ENCODE peak calls at places on chromosomes 2 and 18, in seven cellular contexts. K is tibial nerve, U is transverse colon, J is A549, V is stomach, W is K562, Y is upper lobe of left lung. F is an unnamed sample.
A peak's percentile ranks its signal among the peaks of the same experiment; 100 is the strongest.

GRCh38 chr2:190846746-190847145 is 33.9 kb upstream of the GLS start:
- DNase-seq in V (no peak), U (no peak), J (peak; percentile 30), K (no peak), Y (no peak), W (no peak), F (no peak)

GRCh38 chr2:218996937-218997336 is 3.7 kb upstream of the CRYBA2 start:
- DNase-seq in V (peak; percentile 57), Y (no peak), U (no peak), W (no peak), K (no peak), J (no peak), F (no peak)

GRCh38 chr18:23992119-23992940 is 22.2 kb upstream of the TTC39C start:
- DNase-seq in W (no peak), Y (peak; percentile 72), U (no peak), V (peak; percentile 83), J (no peak), K (no peak), F (no peak)

GRCh38 chr2:41394541-41394940 is 653.3 kb upstream of the PKDCC start:
- DNase-seq in W (no peak), U (no peak), J (no peak), V (no peak), Y (no peak), K (no peak), F (no peak)

GRCh38 chr2:169184074-169184473 is 114.7 kb downstream of the DHRS9 start:
- DNase-seq in K (no peak), V (no peak), J (no peak), U (no peak), W (no peak), Y (no peak), F (no peak)

GRCh38 chr2:241225545-241225944 is 37.1 kb downstream of the ANO7 start:
- DNase-seq in W (no peak), Y (no peak), V (no peak), J (no peak), U (no peak), K (no peak), F (no peak)

GRCh38 chr2:236252521-236252920 is 11.7 kb downstream of the ASB18 start:
- DNase-seq in K (no peak), J (no peak), W (no peak), Y (no peak), U (no peak), V (no peak), F (no peak)

GRCh38 chr18:7367336-7367735 is 136.4 kb downstream of the LRRC30 start:
- DNase-seq in V (no peak), W (peak; percentile 16), J (no peak), K (no peak), Y (no peak), U (no peak), F (no peak)

GRCh38 chr2:150339951-150340350 is 147.5 kb downstream of the RND3 start:
- DNase-seq in J (no peak), Y (no peak), U (no peak), K (no peak), W (no peak), V (no peak), F (no peak)

GRCh38 chr2:11577101-11577883 is 43.4 kb downstream of the GREB1 start:
- DNase-seq in V (no peak), U (no peak), K (no peak), J (no peak), Y (no peak), W (no peak), F (peak; percentile 54)

GRCh38 chr2:11573418-11574175 is 39.8 kb downstream of the GREB1 start:
- DNase-seq in U (no peak), Y (no peak), J (no peak), W (no peak), V (no peak), K (no peak), F (peak; percentile 62)

GRCh38 chr2:11572996-11573395 is 39.2 kb downstream of the GREB1 start:
- DNase-seq in K (no peak), W (no peak), Y (no peak), J (no peak), U (no peak), V (no peak), F (peak; percentile 47)

GRCh38 chr2:11576398-11576797 is 42.6 kb downstream of the GREB1 start:
- DNase-seq in J (no peak), U (no peak), V (no peak), Y (no peak), W (no peak), K (no peak), F (no peak)

DNA sequence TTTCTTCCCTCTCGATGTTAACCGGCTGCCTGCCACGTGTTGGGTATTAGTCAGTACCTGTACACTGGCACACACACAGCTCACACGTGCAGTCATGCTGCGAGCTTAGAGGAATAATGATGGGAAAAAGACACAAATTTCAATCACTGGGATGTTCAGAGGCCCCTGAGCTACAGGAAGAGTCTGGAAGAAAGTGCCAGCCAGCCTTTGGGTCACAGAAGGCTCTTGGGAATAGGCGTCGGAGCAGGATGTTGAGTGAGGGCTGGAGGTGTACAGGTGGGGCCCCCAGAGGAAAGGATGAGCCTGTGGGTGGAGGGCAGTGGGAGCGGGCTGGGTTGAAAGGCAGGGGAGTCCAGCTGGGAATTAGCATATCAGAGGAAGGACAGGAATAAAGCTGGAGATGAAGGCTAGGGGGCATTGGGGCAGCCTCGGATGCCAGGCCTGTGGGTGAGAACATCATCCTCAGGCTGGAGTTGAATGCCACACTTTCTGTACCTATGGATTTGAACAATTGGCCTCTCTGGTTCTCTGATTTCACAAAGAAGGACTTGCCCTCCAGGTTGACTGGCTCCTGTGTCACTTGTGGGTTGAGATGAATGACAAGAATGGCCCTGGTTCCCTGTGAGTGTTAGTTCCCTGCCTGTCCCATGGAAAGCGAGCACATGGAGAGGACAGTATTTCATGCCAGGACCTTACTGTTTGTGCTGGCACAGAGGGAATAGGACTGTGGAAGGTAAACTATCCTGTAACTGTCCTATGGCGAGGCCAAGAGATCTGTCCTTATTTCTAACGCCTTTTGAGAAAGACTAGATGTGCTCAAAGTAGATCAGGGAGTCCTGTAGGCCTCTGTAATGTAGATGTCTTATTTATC is 40.6 kb downstream of the GREB1 start:
- DNase-seq in W (no peak), V (no peak), U (no peak), Y (no peak), J (no peak), K (no peak), F (peak; percentile 60)
- TF ChIP-seq POLR2A in W (no peak), V (no peak), U (no peak), Y (no peak), J (no peak), K (no peak), F (no peak)

DNA sequence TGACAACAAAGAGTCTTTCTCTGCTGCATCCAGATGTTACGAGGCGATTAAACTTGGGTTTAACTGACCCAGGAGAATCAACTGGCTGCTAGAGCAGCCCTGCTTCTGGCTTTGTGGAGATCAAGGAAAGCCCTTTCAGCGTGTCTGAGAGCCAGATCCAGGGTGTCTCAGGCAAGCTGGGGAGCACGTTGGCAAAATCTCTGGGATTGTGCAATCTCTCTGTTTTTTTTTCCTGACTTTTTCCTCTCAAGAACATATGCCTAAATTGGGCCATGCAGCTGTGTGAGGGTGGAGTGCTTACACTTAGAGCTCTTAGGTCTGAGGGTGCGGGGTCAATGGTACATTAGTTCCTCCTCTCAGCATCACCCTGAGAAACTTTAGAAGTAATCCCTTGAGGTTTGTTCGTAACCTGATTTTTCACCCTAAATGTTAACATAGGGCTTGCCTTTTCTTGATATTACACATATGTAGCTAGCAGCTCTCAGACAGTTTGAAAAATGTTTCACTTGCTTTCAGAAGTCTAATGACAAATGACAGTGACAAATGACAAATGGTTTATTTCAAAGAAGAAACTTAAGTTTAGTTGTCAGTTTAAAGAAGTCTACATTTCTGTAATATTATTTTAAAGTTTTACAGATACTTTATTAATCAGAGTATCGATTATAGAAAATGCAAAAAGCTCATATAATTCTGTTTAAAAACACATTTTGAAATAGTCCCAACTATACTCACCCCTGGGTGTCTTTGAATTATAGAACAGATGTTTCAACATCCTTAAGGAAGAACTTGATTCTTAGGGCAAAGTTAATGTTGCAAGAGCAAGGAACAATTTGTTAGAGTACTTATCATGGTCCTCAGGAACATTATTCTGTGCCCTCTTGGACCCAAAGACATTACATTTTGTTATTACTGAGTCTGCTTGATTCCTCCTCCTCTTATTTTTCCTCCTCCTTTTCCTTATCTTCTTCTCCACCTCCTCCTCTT is 38.4 kb upstream of the ZSWIM2 start:
- DNase-seq in W (peak; percentile 18), Y (peak; percentile 27), J (no peak), V (no peak), K (peak; percentile 41), U (no peak), F (peak; percentile 87)
- TF ChIP-seq EP300 in W (peak; percentile 6), Y (no peak), J (no peak), V (no peak), K (peak; percentile 92), U (no peak), F (no peak)

GRCh38 chr18:70578480-70578879 is 289.6 kb downstream of the SOCS6 start:
- DNase-seq in W (no peak), U (no peak), K (no peak), Y (no peak), V (no peak), J (peak; percentile 3), F (no peak)
- TF ChIP-seq CTCF in W (no peak), U (no peak), K (no peak), Y (no peak), V (no peak), J (peak; percentile 7), F (no peak)

GRCh38 chr2:68388358-68388757 is 23.3 kb downstream of the PLEK start:
- DNase-seq in W (no peak), U (no peak), Y (no peak), V (no peak), J (no peak), K (no peak), F (no peak)
- TF ChIP-seq POLR2A in W (no peak), U (no peak), Y (no peak), V (no peak), J (no peak), K (no peak), F (no peak)

GRCh38 chr2:11746376-11746806 is at the start of gene LPIN1:
- DNase-seq in J (peak; percentile 86), W (peak; percentile 92), V (peak; percentile 93), U (peak; percentile 93), K (peak; percentile 87), Y (peak; percentile 91), F (peak; percentile 95)
- TF ChIP-seq EP300 in J (no peak), W (no peak), V (no peak), U (no peak), K (peak; percentile 90), Y (no peak), F (no peak)

GRCh38 chr2:30197570-30197969 is 33.8 kb upstream of the LBH start:
- DNase-seq in J (no peak), K (no peak), Y (no peak), W (peak; percentile 33), V (no peak), U (no peak), F (peak; percentile 60)
- TF ChIP-seq CTCF in J (no peak), K (no peak), Y (no peak), W (peak; percentile 33), V (no peak), U (no peak), F (no peak)

GRCh38 chr2:64652231-64653173 is 1.2 kb downstream of the SERTAD2 start:
- DNase-seq in W (no peak), J (peak; percentile 51), U (peak; percentile 59), V (no peak), Y (peak; percentile 84), K (no peak), F (peak; percentile 83)
- TF ChIP-seq POLR2A in W (no peak), J (no peak), U (peak; percentile 15), V (no peak), Y (no peak), K (no peak), F (no peak)